ENCODE peak calls at places on chromosomes 5 and 9, in four cellular contexts. B is GM23248, D is right lobe of liver, A is osteoblast. M is an unnamed sample.

GRCh38 chr9:72305102-72305546 is 59.9 kb downstream of the ZFAND5 start:
- DNase-seq in B (peak; percentile 92), D (peak; percentile 60), A (no peak), M (peak; percentile 91)

GRCh38 chr9:131649646-131650045 is 90.2 kb downstream of the RAPGEF1 start:
- DNase-seq in B (no peak), D (no peak), A (no peak), M (no peak)

GRCh38 chr9:80995759-80996158 is 693.6 kb downstream of the TLE1 start:
- DNase-seq in B (peak; percentile 5), D (no peak), A (no peak), M (no peak)

GRCh38 chr9:93123561-93124283 is 10.3 kb downstream of the NINJ1 start:
- DNase-seq in B (no peak), D (no peak), A (peak; percentile 51), M (peak; percentile 66)

GRCh38 chr9:113587471-113588031 is 124.0 kb downstream of the RGS3 start:
- DNase-seq in B (no peak), D (no peak), A (peak; percentile 78), M (peak; percentile 86)

GRCh38 chr5:11363779-11364178 is 540.5 kb downstream of the CTNND2 start:
- DNase-seq in B (no peak), D (no peak), A (no peak), M (no peak)

GRCh38 chr9:130912932-130913598 is 16.5 kb upstream of the QRFP start:
- DNase-seq in B (peak; percentile 96), D (peak; percentile 61), A (peak; percentile 96), M (peak; percentile 72)

GRCh38 chr9:96327694-96328352 is 25.8 kb upstream of the HSD17B3 start:
- DNase-seq in B (peak; percentile 68), D (no peak), A (no peak), M (no peak)

GRCh38 chr5:76528547-76529334 is 94.5 kb downstream of the F2RL2 start:
- DNase-seq in B (no peak), D (no peak), A (no peak), M (no peak)

DNA sequence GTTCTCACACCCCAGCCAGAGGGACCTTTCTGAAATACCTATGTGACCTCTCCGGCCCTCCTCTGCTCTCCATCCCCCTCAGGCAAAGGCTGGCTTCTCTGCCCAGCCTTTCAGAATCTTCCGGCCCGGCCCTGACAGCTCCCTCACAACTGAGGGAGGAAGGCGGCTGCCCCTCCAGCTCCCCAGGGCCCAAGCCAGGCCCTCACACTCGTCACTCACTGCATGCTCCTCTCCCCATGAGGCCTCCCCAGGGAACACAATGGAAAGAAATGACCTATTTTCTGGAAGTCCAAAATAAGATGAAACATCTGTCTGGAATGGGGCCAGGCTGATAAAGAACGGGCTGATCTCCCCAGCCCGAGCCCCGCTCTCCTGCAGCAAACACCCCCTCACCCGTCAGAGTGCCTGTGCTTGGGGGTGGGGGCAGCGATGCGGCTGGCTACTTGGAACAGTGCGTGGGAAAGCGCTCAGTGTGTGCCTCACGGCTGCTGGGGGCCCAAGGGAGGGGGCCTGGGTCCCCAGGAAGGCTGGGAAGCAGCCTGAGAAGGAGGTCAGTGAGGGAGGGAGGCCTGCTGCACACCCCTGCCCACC is 11.3 kb downstream of the PDGFRB start:
- DNase-seq in B (peak; percentile 83), D (no peak), A (no peak), M (peak; percentile 75)
- H3K4me3 ChIP-seq in B (peak overlapping the region; percentile 37), D (no peak overlapping the region), A (peak overlapping the region; percentile 42), M (no peak overlapping the region)

GRCh38 chr5:176371621-176372539 is 6.6 kb downstream of the ARL10 start:
- DNase-seq in B (no peak), D (no peak), A (peak; percentile 41), M (no peak)
- H3K27ac ChIP-seq in B (no peak overlapping the region), D (no peak overlapping the region), A (no peak overlapping the region), M (no peak overlapping the region)

GRCh38 chr5:140165921-140166270 is 9.1 kb upstream of the CYSTM1 start:
- DNase-seq in B (no peak), D (no peak), A (no peak), M (no peak)

GRCh38 chr5:140160432-140160831 is 14.6 kb upstream of the CYSTM1 start:
- DNase-seq in B (no peak), D (no peak), A (no peak), M (no peak)

GRCh38 chr5:140165101-140165920 is 9.7 kb upstream of the CYSTM1 start:
- DNase-seq in B (no peak), D (peak; percentile 51), A (no peak), M (peak; percentile 32)

GRCh38 chr5:140162275-140162674 is 12.7 kb upstream of the CYSTM1 start:
- DNase-seq in B (no peak), D (no peak), A (no peak), M (peak; percentile 24)

GRCh38 chr5:140162781-140163180 is 12.2 kb upstream of the CYSTM1 start:
- DNase-seq in B (no peak), D (no peak), A (no peak), M (no peak)
- H3K4me1 ChIP-seq in B (no peaks in the 10 kb centered on the region), D (no peaks in the 10 kb centered on the region), A (no peaks in the 10 kb centered on the region), M (peaks cover 7% of the 10 kb centered on the region)

GRCh38 chr5:40688127-40688756 is 8.5 kb downstream of the PTGER4 start:
- DNase-seq in B (peak; percentile 84), D (peak; percentile 69), A (peak; percentile 85), M (peak; percentile 86)
- H3K4me3 ChIP-seq in B (no peak overlapping the region), D (no peak overlapping the region), A (no peak overlapping the region), M (no peak overlapping the region)

M was measured in aorta.